ENCODE peak calls at places on chromosomes 4 and X, in four cellular contexts. Q is left lung, P is choroid plexus epithelial cell, E is aorta. C is an unnamed sample.

GRCh38 chr4:48254381-48255072 is 15.1 kb downstream of the TEC start:
- DNase-seq in Q (no peak), P (peak), E (no peak), C (no peak)

GRCh38 chr4:73520821-73521220 is 39.3 kb downstream of the AFM start:
- DNase-seq in Q (no peak), P (peak), E (no peak), C (no peak)

GRCh38 chrX:49610718-49611310 is 12.0 kb downstream of the GAGE1 start:
- DNase-seq in Q (no peak), P (no peak), E (no peak), C (no peak)

GRCh38 chr4:85496933-85497332 is 22.0 kb downstream of the ARHGAP24 start:
- DNase-seq in Q (no peak), P (peak), E (no peak), C (no peak)

GRCh38 chr4:87052615-87053014 is 117.8 kb downstream of the AFF1 start:
- DNase-seq in Q (no peak), P (no peak), E (no peak), C (no peak)

GRCh38 chrX:129721870-129722269 is 16.9 kb upstream of the XPNPEP2 start:
- DNase-seq in Q (no peak), P (no peak), E (no peak), C (no peak)

GRCh38 chr4:74996996-74997395 is 64.1 kb downstream of the PARM1 start:
- DNase-seq in Q (no peak), P (no peak), E (no peak), C (no peak)

GRCh38 chrX:63349307-63349706 is 1.8 kb downstream of the SPIN4 start:
- DNase-seq in Q (no peak), P (peak), E (no peak), C (no peak)

GRCh38 chr4:6263541-6264540 is 5.8 kb upstream of the WFS1 start:
- DNase-seq in Q (peak), P (peak), E (peak), C (no peak)

GRCh38 chrX:93322110-93322509 is 351.3 kb downstream of the NAP1L3 start:
- DNase-seq in Q (peak), P (no peak), E (no peak), C (no peak)

GRCh38 chr4:150425161-150425560 is 156.8 kb upstream of the MAB21L2 start:
- DNase-seq in Q (no peak), P (no peak), E (no peak), C (no peak)

GRCh38 chr4:30182786-30183185 is 537.4 kb upstream of the PCDH7 start:
- DNase-seq in Q (no peak), P (no peak), E (no peak), C (no peak)

GRCh38 chr4:183284965-183285364 is 35.1 kb downstream of the CLDN22 start:
- DNase-seq in Q (no peak), P (peak), E (no peak), C (no peak)

GRCh38 chrX:6266041-6266440 is 37.4 kb upstream of the NLGN4X start:
- DNase-seq in Q (no peak), P (no peak), E (no peak), C (no peak)

GRCh38 chr4:155759372-155760252 is 791 bp downstream of the GUCY1B1 start:
- DNase-seq in Q (peak), P (peak), E (peak), C (no peak)

GRCh38 chr4:74675673-74676279 is 118.5 kb downstream of the BTC start:
- DNase-seq in Q (no peak), P (peak), E (no peak), C (peak)

DNA sequence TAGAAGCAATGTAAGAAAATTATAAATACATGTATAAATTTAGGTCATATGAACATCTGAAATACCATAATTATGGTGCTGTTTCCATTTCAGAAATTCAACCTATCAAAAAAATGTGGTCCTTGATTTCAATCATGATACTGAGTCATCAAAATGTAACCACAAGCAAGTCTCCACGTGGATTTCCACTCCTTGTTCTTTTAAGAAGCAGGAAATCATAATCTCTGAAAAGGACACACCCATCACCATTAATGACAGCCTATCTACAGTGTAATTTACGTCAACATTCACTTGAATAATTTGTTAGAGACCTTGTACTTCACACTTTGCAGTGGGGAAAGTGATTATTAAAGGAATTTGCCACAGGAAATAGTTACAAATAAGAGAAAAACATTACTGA is 17.7 kb upstream of the SLC7A11 start:
- DNase-seq in Q (no peak), P (peak), E (no peak), C (no peak)
- H3K4me3 ChIP-seq in Q (no peak), P (no peak), E (no peak), C (no peak)

GRCh38 chr4:39978378-39978775 is 666 bp upstream of the PDS5A start:
- DNase-seq in Q (no peak), P (no peak), E (no peak), C (no peak)
- H3K4me3 ChIP-seq in Q (peak), P (peak), E (no peak), C (peak)

GRCh38 chr4:173527103-173527876 is 2.7 kb downstream of the HAND2 start:
- DNase-seq in Q (no peak), P (no peak), E (no peak), C (no peak)
- H3K4me3 ChIP-seq in Q (no peak), P (no peak), E (peak), C (no peak)

GRCh38 chrX:154457491-154458115 is 478 bp upstream of the PLXNA3 start:
- DNase-seq in Q (peak), P (no peak), E (no peak), C (no peak)
- H3K4me3 ChIP-seq in Q (peak), P (peak), E (peak), C (peak)

C was measured in GM12864.